ENCODE peak calls at places on chromosome 10, in five cellular contexts. X is hepatocyte, L is A549, K is neural progenitor cell, O is thoracic aorta. Q is an unnamed sample. For H3K4me1, the result is how much of the 10 kb centered on the place peaks cover.

GRCh38 chr10:681670-682318 is 7.7 kb downstream of the DIP2C start:
- DNase-seq in X (no peak), L (no peak), K (no peak), O (no peak), Q (no peak)

GRCh38 chr10:17375936-17376584 is 78.3 kb downstream of the ST8SIA6 start:
- DNase-seq in X (no peak), L (peak), K (peak), O (no peak), Q (no peak)

GRCh38 chr10:260819-261429 is 125.7 kb downstream of the ZMYND11 start:
- DNase-seq in X (no peak), L (no peak), K (no peak), O (no peak), Q (no peak)

GRCh38 chr10:115250784-115251183 is 157.6 kb downstream of the ATRNL1 start:
- DNase-seq in X (no peak), L (no peak), K (no peak), O (no peak), Q (no peak)

GRCh38 chr10:4067552-4068254 is 282.7 kb upstream of the KLF6 start:
- DNase-seq in X (no peak), L (no peak), K (no peak), O (no peak), Q (no peak)

GRCh38 chr10:637771-638195 is 51.7 kb downstream of the DIP2C start:
- DNase-seq in X (no peak), L (no peak), K (no peak), O (no peak), Q (no peak)

GRCh38 chr10:101986277-101986971 is 69.5 kb downstream of the ARMH3 start:
- DNase-seq in X (no peak), L (no peak), K (no peak), O (no peak), Q (no peak)

GRCh38 chr10:130038611-130039109 is 72.0 kb downstream of the C10orf143 start:
- DNase-seq in X (no peak), L (no peak), K (no peak), O (no peak), Q (peak)

GRCh38 chr10:70221030-70221429 is 12.2 kb downstream of the PPA1 start:
- DNase-seq in X (no peak), L (no peak), K (no peak), O (no peak), Q (no peak)

GRCh38 chr10:120543291-120543690 is 86.3 kb downstream of the PLPP4 start:
- DNase-seq in X (no peak), L (no peak), K (no peak), O (no peak), Q (no peak)

GRCh38 chr10:101021239-101021638 is 9.7 kb downstream of the PDZD7 start:
- DNase-seq in X (no peak), L (no peak), K (no peak), O (no peak), Q (no peak)

GRCh38 chr10:97826892-97827291 is 22.8 kb upstream of the GOLGA7B start:
- DNase-seq in X (no peak), L (no peak), K (no peak), O (no peak), Q (no peak)

GRCh38 chr10:58867683-58868082 is 308.8 kb upstream of the PHYHIPL start:
- DNase-seq in X (no peak), L (no peak), K (no peak), O (no peak), Q (no peak)

GRCh38 chr10:59255463-59255862 is 79.0 kb downstream of the PHYHIPL start:
- DNase-seq in X (no peak), L (no peak), K (no peak), O (no peak), Q (no peak)

GRCh38 chr10:97261188-97261587 is 31.2 kb downstream of the ARHGAP19 start:
- DNase-seq in X (no peak), L (no peak), K (no peak), O (no peak), Q (no peak)

GRCh38 chr10:78950656-78951587 is 117.8 kb upstream of the ZMIZ1 start:
- DNase-seq in X (no peak), L (no peak), K (no peak), O (no peak), Q (no peak)

GRCh38 chr10:127990846-127991542 is 84.1 kb downstream of the PTPRE start:
- DNase-seq in X (peak), L (peak), K (no peak), O (no peak), Q (no peak)

GRCh38 chr10:79104264-79104954 is 35.6 kb downstream of the ZMIZ1 start:
- DNase-seq in X (no peak), L (no peak), K (no peak), O (no peak), Q (peak)

GRCh38 chr10:48364659-48365405 is 58.4 kb downstream of the MAPK8 start:
- DNase-seq in X (peak), L (peak), K (no peak), O (no peak), Q (no peak)

GRCh38 chr10:99681553-99681952 is 22.2 kb downstream of the ENTPD7 start:
- DNase-seq in X (no peak), L (no peak), K (no peak), O (no peak), Q (no peak)

GRCh38 chr10:104061196-104061595 is 24.5 kb downstream of the COL17A1 start:
- DNase-seq in X (no peak), L (no peak), K (no peak), O (no peak), Q (no peak)

GRCh38 chr10:70925377-70926214 is 37.2 kb upstream of the PCBD1 start:
- DNase-seq in X (peak), L (no peak), K (peak), O (no peak), Q (peak)

GRCh38 chr10:55091691-55092328 is 290.8 kb upstream of the PCDH15 start:
- DNase-seq in X (peak), L (peak), K (peak), O (no peak), Q (no peak)

GRCh38 chr10:76324283-76324682 is 892.9 kb downstream of the LRMDA start:
- DNase-seq in X (peak), L (no peak), K (no peak), O (no peak), Q (peak)

GRCh38 chr10:86535057-86535882 is 13.7 kb upstream of the WAPL start:
- DNase-seq in X (peak), L (peak), K (peak), O (no peak), Q (peak)

GRCh38 chr10:115092555-115093285 is 445 bp upstream of the ATRNL1 start:
- DNase-seq in X (peak), L (peak), K (peak), O (no peak), Q (no peak)

GRCh38 chr10:30775779-30776591 is 146.4 kb upstream of the LYZL2 start:
- DNase-seq in X (no peak), L (no peak), K (no peak), O (no peak), Q (no peak)

GRCh38 chr10:92574545-92575377 is 868 bp upstream of the IDE start:
- DNase-seq in X (no peak), L (no peak), K (peak), O (peak), Q (no peak)

GRCh38 chr10:46272863-46273415 is 13.9 kb upstream of the ANTXRL start:
- DNase-seq in X (no peak), L (no peak), K (no peak), O (no peak), Q (peak)

GRCh38 chr10:131196176-131196885 is 115.2 kb downstream of the TCERG1L start:
- DNase-seq in X (no peak), L (no peak), K (no peak), O (no peak), Q (no peak)

GRCh38 chr10:113020425-113020753 is 70.3 kb downstream of the TCF7L2 start:
- DNase-seq in X (no peak), L (no peak), K (no peak), O (no peak), Q (no peak)
- H3K4me1 ChIP-seq in X (under half), L (half or more), K (under half), O (half or more), Q (under half)

GRCh38 chr10:35448687-35449662 is 112.7 kb downstream of the CCNY start:
- DNase-seq in X (no peak), L (no peak), K (no peak), O (no peak), Q (no peak)

GRCh38 chr10:35445150-35445884 is 109.0 kb downstream of the CCNY start:
- DNase-seq in X (no peak), L (no peak), K (no peak), O (no peak), Q (no peak)

GRCh38 chr10:35446439-35446838 is 110.1 kb downstream of the CCNY start:
- DNase-seq in X (no peak), L (no peak), K (no peak), O (no peak), Q (no peak)

GRCh38 chr10:35449944-35450343 is 113.6 kb downstream of the CCNY start:
- DNase-seq in X (no peak), L (no peak), K (no peak), O (no peak), Q (no peak)

GRCh38 chr10:35447693-35448407 is 111.5 kb downstream of the CCNY start:
- DNase-seq in X (no peak), L (peak), K (peak), O (no peak), Q (no peak)
- H3K4me3 ChIP-seq in X (no peak), L (peak), K (no peak), O (peak), Q (no peak)

DNA sequence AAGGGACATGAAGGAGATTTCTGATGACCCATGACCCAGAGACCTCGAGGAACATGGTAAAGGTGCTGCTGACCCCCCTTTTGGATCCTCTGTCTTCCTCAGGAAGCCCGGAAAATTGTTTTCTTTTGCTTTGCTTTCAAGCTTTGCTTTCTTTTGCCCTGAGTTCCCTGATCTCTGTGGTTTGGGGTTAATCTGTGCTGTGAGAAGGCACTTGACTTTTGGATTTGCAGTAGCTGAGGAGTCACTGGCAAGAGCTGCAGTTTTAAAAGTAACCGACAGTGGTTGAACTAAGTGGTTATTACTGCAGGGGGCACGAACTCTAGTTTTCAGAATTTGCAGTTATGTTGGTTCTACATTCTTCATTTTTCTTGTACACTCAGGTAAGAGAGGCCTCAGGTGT is 53.0 kb downstream of the PDZD8 start:
- DNase-seq in X (no peak), L (no peak), K (no peak), O (no peak), Q (no peak)
- TF ChIP-seq CTCF in X (no peak), L (no peak), K (no peak), O (no peak), Q (no peak)

GRCh38 chr10:91206837-91207474 is 13.5 kb upstream of the PCGF5 start:
- DNase-seq in X (no peak), L (no peak), K (no peak), O (no peak), Q (no peak)
- H3K4me1 ChIP-seq in X (under half), L (under half), K (under half), O (half or more), Q (half or more)

GRCh38 chr10:132368881-132369635 is 27.9 kb upstream of the PWWP2B start:
- DNase-seq in X (no peak), L (no peak), K (no peak), O (no peak), Q (peak)

GRCh38 chr10:132370426-132371340 is 26.3 kb upstream of the PWWP2B start:
- DNase-seq in X (no peak), L (no peak), K (no peak), O (no peak), Q (no peak)

GRCh38 chr10:132371641-132372081 is 25.3 kb upstream of the PWWP2B start:
- DNase-seq in X (no peak), L (no peak), K (no peak), O (no peak), Q (no peak)

GRCh38 chr10:132372516-132373095 is 24.4 kb upstream of the PWWP2B start:
- DNase-seq in X (no peak), L (no peak), K (no peak), O (no peak), Q (no peak)

DNA sequence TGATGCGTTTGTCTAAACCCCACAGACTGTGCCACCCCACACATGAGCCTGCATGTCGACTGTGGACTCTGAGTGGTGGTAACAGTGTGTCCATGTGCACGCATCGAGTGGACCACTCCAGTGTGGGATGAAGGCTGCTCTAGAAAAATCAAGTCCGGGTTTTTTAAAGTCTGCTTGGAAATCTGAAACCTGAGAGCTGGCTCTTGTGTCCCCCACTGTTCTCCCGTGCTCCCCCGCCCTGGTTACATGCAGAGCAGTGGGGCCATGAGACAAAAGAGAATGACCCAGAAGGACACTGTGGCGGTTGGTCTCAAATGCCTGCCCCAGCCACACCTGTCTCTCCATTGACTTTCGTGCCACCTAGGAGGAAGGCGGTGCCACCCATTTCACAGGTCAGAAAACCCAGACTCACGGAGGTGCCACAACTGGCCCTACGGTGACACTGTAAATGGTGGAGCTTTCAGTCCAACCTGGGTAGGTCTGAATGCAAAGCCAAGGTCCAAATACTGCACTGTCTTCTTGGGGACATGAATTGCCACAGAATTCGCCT is 27.3 kb upstream of the PWWP2B start:
- DNase-seq in X (no peak), L (no peak), K (no peak), O (no peak), Q (no peak)
- H3K4me3 ChIP-seq in X (no peak), L (no peak), K (no peak), O (no peak), Q (no peak)

DNA sequence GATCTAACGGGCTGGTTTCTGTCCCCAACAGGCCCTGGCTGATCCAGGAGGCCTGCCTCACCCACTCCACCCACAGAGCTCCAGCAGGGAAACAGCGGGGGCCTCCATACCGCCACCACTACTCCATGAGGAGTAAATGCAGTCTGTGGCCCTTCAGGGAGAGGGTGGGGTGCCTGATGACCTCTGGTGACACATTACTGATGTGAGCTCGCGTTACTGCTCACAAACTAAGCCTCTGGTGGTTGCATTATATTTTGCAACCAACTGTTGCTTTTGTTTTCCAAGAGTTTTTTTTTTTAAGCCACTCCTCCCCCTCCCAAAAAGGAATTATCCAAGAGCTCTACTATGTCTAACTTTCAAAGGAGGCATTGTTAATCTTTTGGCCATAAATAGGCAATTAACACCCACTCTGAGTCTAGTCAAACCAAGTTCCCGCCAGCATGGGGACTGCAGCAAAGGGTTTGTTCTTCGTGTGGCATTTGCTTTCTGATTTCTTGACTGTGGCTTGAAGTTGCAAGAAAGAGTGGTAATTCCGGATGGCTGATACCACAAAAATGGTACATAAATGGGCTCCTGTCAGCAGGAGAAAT is 72.6 kb downstream of the FAM53B start:
- DNase-seq in X (peak), L (peak), K (peak), O (no peak), Q (no peak)
- TF ChIP-seq CTCF in X (no peak), L (no peak), K (peak), O (no peak), Q (no peak)

DNA sequence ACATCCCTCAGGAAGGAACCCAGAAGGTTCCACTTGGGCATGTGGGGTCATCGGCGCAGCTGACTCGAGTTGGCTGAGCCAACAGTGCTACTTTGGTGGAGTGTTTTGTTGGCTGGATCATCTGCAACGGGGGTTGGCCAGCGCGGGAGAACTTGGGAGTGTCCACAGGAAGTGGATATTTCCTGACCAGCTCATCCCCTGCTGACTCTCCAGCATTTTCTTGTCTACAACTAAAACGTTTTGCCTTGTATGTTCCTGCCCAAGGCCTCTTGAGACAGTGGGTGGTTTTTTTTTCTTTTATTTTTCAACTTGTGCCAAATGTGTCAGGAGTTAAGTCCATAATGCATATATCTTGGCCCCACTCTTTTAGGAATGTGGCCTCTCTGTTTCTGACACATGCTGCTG is 208.6 kb downstream of the ZNF365 start:
- DNase-seq in X (peak), L (no peak), K (no peak), O (peak), Q (peak)
- H3K4me1 ChIP-seq in X (under half), L (under half), K (under half), O (under half), Q (under half)

GRCh38 chr10:117168135-117168674 is 29.1 kb upstream of the KCNK18 start:
- DNase-seq in X (peak), L (peak), K (peak), O (no peak), Q (peak)

GRCh38 chr10:117169480-117169879 is 27.8 kb upstream of the KCNK18 start:
- DNase-seq in X (no peak), L (no peak), K (no peak), O (no peak), Q (no peak)

GRCh38 chr10:117170244-117170643 is 27.0 kb upstream of the KCNK18 start:
- DNase-seq in X (no peak), L (no peak), K (no peak), O (no peak), Q (no peak)

GRCh38 chr10:117167346-117168134 is 29.5 kb upstream of the VAX1 start:
- DNase-seq in X (no peak), L (no peak), K (peak), O (no peak), Q (no peak)

DNA sequence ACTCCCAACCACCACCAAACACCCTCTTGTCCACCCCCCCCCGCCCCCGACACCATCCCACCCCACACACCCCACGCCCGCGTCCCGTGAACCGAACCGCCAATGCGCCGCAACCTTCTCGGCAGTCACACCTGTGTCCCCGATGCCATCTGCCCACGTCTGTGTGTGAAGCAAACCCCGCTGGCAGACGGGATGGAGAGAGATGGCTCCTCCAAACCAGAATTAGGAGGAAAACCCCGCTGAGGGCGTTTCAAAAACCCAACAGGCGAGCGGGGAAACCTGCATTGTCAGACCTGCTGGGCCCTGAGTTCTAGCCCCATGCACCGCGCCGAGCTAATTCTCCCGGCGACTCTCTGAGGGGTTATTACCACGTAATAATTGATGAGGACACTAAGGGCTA is 28.6 kb upstream of the KCNK18 start:
- DNase-seq in X (no peak), L (no peak), K (peak), O (no peak), Q (no peak)
- H3K4me3 ChIP-seq in X (no peak), L (peak), K (peak), O (no peak), Q (no peak)